ENCODE peak calls at places on chromosome 4, in four cellular contexts. One of them, this sample, is unnamed. For H3K27me3, the result is how much of the 10 kb centered on the place peaks cover.

GRCh38 chr4:41550308-41550707 is 12.4 kb downstream of the LIMCH1 start:
- DNase-seq in left ventricle myocardium inferior: no peak
- DNase-seq in upper lobe of left lung: no peak
- DNase-seq in suprapubic skin: no peak
- DNase-seq in this sample: no peak

GRCh38 chr4:100061835-100062234 is 111.8 kb upstream of the H2AZ1 start:
- DNase-seq in upper lobe of left lung: no peak
- DNase-seq in left ventricle myocardium inferior: no peak
- DNase-seq in suprapubic skin: no peak
- DNase-seq in this sample: no peak

GRCh38 chr4:169677150-169677732 is 56.9 kb downstream of the CLCN3 start:
- DNase-seq in left ventricle myocardium inferior: no peak
- DNase-seq in upper lobe of left lung: no peak
- DNase-seq in suprapubic skin: no peak
- DNase-seq in this sample: no peak

GRCh38 chr4:141389649-141390048 is 169.0 kb downstream of the ZNF330 start:
- DNase-seq in upper lobe of left lung: no peak
- DNase-seq in suprapubic skin: no peak
- DNase-seq in left ventricle myocardium inferior: no peak
- DNase-seq in this sample: no peak

GRCh38 chr4:137621056-137621455 is 88.8 kb upstream of the PCDH18 start:
- DNase-seq in left ventricle myocardium inferior: no peak
- DNase-seq in upper lobe of left lung: no peak
- DNase-seq in suprapubic skin: no peak
- DNase-seq in this sample: no peak

GRCh38 chr4:41361831-41362646 is 105.3 kb downstream of the UCHL1 start:
- DNase-seq in upper lobe of left lung: no peak
- DNase-seq in suprapubic skin: no peak
- DNase-seq in left ventricle myocardium inferior: no peak
- DNase-seq in this sample: no peak

GRCh38 chr4:182569561-182569960 is 326.4 kb downstream of the TENM3 start:
- DNase-seq in left ventricle myocardium inferior: no peak
- DNase-seq in upper lobe of left lung: no peak
- DNase-seq in suprapubic skin: no peak
- DNase-seq in this sample: no peak

GRCh38 chr4:186693894-186694293 is 29.8 kb downstream of the FAT1 start:
- DNase-seq in upper lobe of left lung: no peak
- DNase-seq in left ventricle myocardium inferior: no peak
- DNase-seq in suprapubic skin: no peak
- DNase-seq in this sample: no peak

GRCh38 chr4:160947653-160948052 is 1216.1 kb downstream of the FSTL5 start:
- DNase-seq in left ventricle myocardium inferior: no peak
- DNase-seq in suprapubic skin: no peak
- DNase-seq in upper lobe of left lung: no peak
- DNase-seq in this sample: no peak

GRCh38 chr4:182828678-182829025 is 88.5 kb downstream of the DCTD start:
- DNase-seq in left ventricle myocardium inferior: no peak
- DNase-seq in suprapubic skin: no peak
- DNase-seq in upper lobe of left lung: peak
- DNase-seq in this sample: no peak

GRCh38 chr4:55103224-55103623 is 22.2 kb downstream of the KDR start:
- DNase-seq in suprapubic skin: no peak
- DNase-seq in upper lobe of left lung: no peak
- DNase-seq in left ventricle myocardium inferior: no peak
- DNase-seq in this sample: no peak

GRCh38 chr4:174222266-174222872 is 61.1 kb downstream of the FBXO8 start:
- DNase-seq in left ventricle myocardium inferior: no peak
- DNase-seq in suprapubic skin: no peak
- DNase-seq in upper lobe of left lung: no peak
- DNase-seq in this sample: no peak

GRCh38 chr4:6035786-6036185 is 17.6 kb upstream of the C4orf50 start:
- DNase-seq in left ventricle myocardium inferior: no peak
- DNase-seq in suprapubic skin: no peak
- DNase-seq in upper lobe of left lung: no peak
- DNase-seq in this sample: no peak

GRCh38 chr4:116183241-116183640 is 902.1 kb downstream of the TRAM1L1 start:
- DNase-seq in upper lobe of left lung: no peak
- DNase-seq in suprapubic skin: no peak
- DNase-seq in left ventricle myocardium inferior: no peak
- DNase-seq in this sample: no peak

GRCh38 chr4:28015996-28016395 is 1155.4 kb downstream of the STIM2 start:
- DNase-seq in upper lobe of left lung: no peak
- DNase-seq in suprapubic skin: no peak
- DNase-seq in left ventricle myocardium inferior: no peak
- DNase-seq in this sample: no peak

GRCh38 chr4:81664079-81664478 is 192.4 kb upstream of the RASGEF1B start:
- DNase-seq in suprapubic skin: no peak
- DNase-seq in upper lobe of left lung: no peak
- DNase-seq in left ventricle myocardium inferior: no peak
- DNase-seq in this sample: no peak

GRCh38 chr4:184699941-184700340 is 34.0 kb downstream of the CENPU start:
- DNase-seq in upper lobe of left lung: no peak
- DNase-seq in left ventricle myocardium inferior: no peak
- DNase-seq in suprapubic skin: no peak
- DNase-seq in this sample: no peak

GRCh38 chr4:124121511-124121934 is 591.0 kb downstream of the ANKRD50 start:
- DNase-seq in left ventricle myocardium inferior: no peak
- DNase-seq in suprapubic skin: no peak
- DNase-seq in upper lobe of left lung: no peak
- DNase-seq in this sample: no peak

GRCh38 chr4:128323401-128323800 is 35.8 kb upstream of the PGRMC2 start:
- DNase-seq in suprapubic skin: no peak
- DNase-seq in upper lobe of left lung: no peak
- DNase-seq in left ventricle myocardium inferior: no peak
- DNase-seq in this sample: no peak

GRCh38 chr4:114286275-114286674 is 306.8 kb upstream of the ARSJ start:
- DNase-seq in left ventricle myocardium inferior: no peak
- DNase-seq in suprapubic skin: no peak
- DNase-seq in upper lobe of left lung: no peak
- DNase-seq in this sample: no peak

GRCh38 chr4:91519155-91519554 is 784.6 kb upstream of the GRID2 start:
- DNase-seq in upper lobe of left lung: no peak
- DNase-seq in suprapubic skin: no peak
- DNase-seq in left ventricle myocardium inferior: no peak
- DNase-seq in this sample: no peak

GRCh38 chr4:87220094-87220831 is at the start of gene KLHL8:
- DNase-seq in suprapubic skin: peak
- DNase-seq in upper lobe of left lung: peak
- DNase-seq in left ventricle myocardium inferior: peak
- DNase-seq in this sample: peak

GRCh38 chr4:47598320-47598719 is 113.2 kb downstream of the ATP10D start:
- DNase-seq in upper lobe of left lung: no peak
- DNase-seq in suprapubic skin: no peak
- DNase-seq in left ventricle myocardium inferior: no peak
- DNase-seq in this sample: no peak

GRCh38 chr4:48300004-48300403 is 30.4 kb upstream of the TEC start:
- DNase-seq in upper lobe of left lung: no peak
- DNase-seq in left ventricle myocardium inferior: no peak
- DNase-seq in suprapubic skin: no peak
- DNase-seq in this sample: no peak

GRCh38 chr4:81084624-81085023 is 54.1 kb downstream of the BMP3 start:
- DNase-seq in left ventricle myocardium inferior: no peak
- DNase-seq in upper lobe of left lung: no peak
- DNase-seq in suprapubic skin: no peak
- DNase-seq in this sample: no peak

GRCh38 chr4:141391771-141392170 is 171.1 kb downstream of the ZNF330 start:
- DNase-seq in upper lobe of left lung: no peak
- DNase-seq in left ventricle myocardium inferior: no peak
- DNase-seq in suprapubic skin: no peak
- DNase-seq in this sample: no peak

GRCh38 chr4:1869530-1870327 is 1.5 kb upstream of the NSD2 start:
- DNase-seq in suprapubic skin: peak
- DNase-seq in upper lobe of left lung: peak
- DNase-seq in left ventricle myocardium inferior: no peak
- DNase-seq in this sample: no peak

GRCh38 chr4:92299152-92299551 is 4.6 kb upstream of the GRID2 start:
- DNase-seq in upper lobe of left lung: no peak
- DNase-seq in left ventricle myocardium inferior: no peak
- DNase-seq in suprapubic skin: no peak
- DNase-seq in this sample: no peak

GRCh38 chr4:112411781-112412281 is 104.1 kb downstream of the NEUROG2 start:
- DNase-seq in upper lobe of left lung: no peak
- DNase-seq in suprapubic skin: no peak
- DNase-seq in left ventricle myocardium inferior: no peak
- DNase-seq in this sample: peak

GRCh38 chr4:52852696-52853095 is 9.4 kb upstream of the RASL11B start:
- DNase-seq in suprapubic skin: no peak
- DNase-seq in upper lobe of left lung: no peak
- DNase-seq in left ventricle myocardium inferior: no peak
- DNase-seq in this sample: no peak

GRCh38 chr4:145716200-145716599 is 36.3 kb downstream of the C4orf51 start:
- DNase-seq in left ventricle myocardium inferior: no peak
- DNase-seq in suprapubic skin: no peak
- DNase-seq in upper lobe of left lung: no peak
- DNase-seq in this sample: no peak

GRCh38 chr4:79182209-79182608 is 143.7 kb downstream of the NAA11 start:
- DNase-seq in left ventricle myocardium inferior: no peak
- DNase-seq in suprapubic skin: no peak
- DNase-seq in upper lobe of left lung: no peak
- DNase-seq in this sample: no peak

GRCh38 chr4:182756161-182756690 is 161.0 kb downstream of the DCTD start:
- DNase-seq in upper lobe of left lung: no peak
- DNase-seq in left ventricle myocardium inferior: no peak
- DNase-seq in suprapubic skin: no peak
- DNase-seq in this sample: no peak

GRCh38 chr4:6498511-6499240 is 26.3 kb upstream of the PPP2R2C start:
- DNase-seq in left ventricle myocardium inferior: no peak
- DNase-seq in upper lobe of left lung: no peak
- DNase-seq in suprapubic skin: no peak
- DNase-seq in this sample: no peak

GRCh38 chr4:102452854-102453253 is 48.3 kb upstream of the NFKB1 start:
- DNase-seq in upper lobe of left lung: no peak
- DNase-seq in left ventricle myocardium inferior: no peak
- DNase-seq in suprapubic skin: no peak
- DNase-seq in this sample: no peak

GRCh38 chr4:110622841-110623709 is at the start of gene PITX2:
- DNase-seq in upper lobe of left lung: peak
- DNase-seq in suprapubic skin: peak
- DNase-seq in left ventricle myocardium inferior: peak
- DNase-seq in this sample: peak

DNA sequence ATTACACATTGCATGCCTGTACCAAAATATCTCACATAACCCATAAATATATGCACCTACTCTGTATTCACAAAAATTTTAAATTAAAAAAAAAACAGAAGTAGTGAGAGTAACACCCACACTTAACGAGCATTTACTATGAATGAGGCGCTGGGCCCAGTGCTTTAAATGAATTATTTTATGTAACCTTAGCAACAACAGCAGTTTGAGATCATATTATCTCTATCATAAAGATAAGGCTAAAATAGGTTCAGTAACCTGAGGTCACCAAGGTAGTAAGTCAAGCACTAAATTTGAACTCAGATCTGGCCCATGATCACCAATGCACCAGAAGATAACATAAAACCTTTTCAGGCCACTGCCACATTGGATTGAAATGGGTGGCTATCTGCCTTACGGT is 5.3 kb upstream of the PROM1 start:
- DNase-seq in left ventricle myocardium inferior: no peak
- DNase-seq in upper lobe of left lung: no peak
- DNase-seq in suprapubic skin: no peak
- DNase-seq in this sample: no peak
- H3K27me3 ChIP-seq in left ventricle myocardium inferior: under half
- H3K27me3 ChIP-seq in upper lobe of left lung: under half
- H3K27me3 ChIP-seq in suprapubic skin: under half
- H3K27me3 ChIP-seq in this sample: under half

GRCh38 chr4:8590546-8590880 is 2.1 kb upstream of the CPZ start:
- DNase-seq in upper lobe of left lung: no peak
- DNase-seq in suprapubic skin: no peak
- DNase-seq in left ventricle myocardium inferior: no peak
- DNase-seq in this sample: no peak

GRCh38 chr4:8591114-8591513 is 1.5 kb upstream of the CPZ start:
- DNase-seq in left ventricle myocardium inferior: no peak
- DNase-seq in suprapubic skin: no peak
- DNase-seq in upper lobe of left lung: no peak
- DNase-seq in this sample: no peak

GRCh38 chr4:8592366-8593267 is at the start of gene CPZ:
- DNase-seq in suprapubic skin: no peak
- DNase-seq in left ventricle myocardium inferior: no peak
- DNase-seq in upper lobe of left lung: no peak
- DNase-seq in this sample: no peak

GRCh38 chr4:8593268-8594096 is 917 bp downstream of the CPZ start:
- DNase-seq in upper lobe of left lung: no peak
- DNase-seq in suprapubic skin: no peak
- DNase-seq in left ventricle myocardium inferior: no peak
- DNase-seq in this sample: no peak

GRCh38 chr4:8591626-8592365 is 769 bp upstream of the CPZ start:
- DNase-seq in upper lobe of left lung: no peak
- DNase-seq in left ventricle myocardium inferior: peak
- DNase-seq in suprapubic skin: no peak
- DNase-seq in this sample: no peak
- H3K27me3 ChIP-seq in upper lobe of left lung: under half
- H3K27me3 ChIP-seq in left ventricle myocardium inferior: half or more
- H3K27me3 ChIP-seq in suprapubic skin: half or more
- H3K27me3 ChIP-seq in this sample: under half

GRCh38 chr4:57148831-57149230 is 38.6 kb upstream of the IGFBP7 start:
- DNase-seq in suprapubic skin: no peak
- DNase-seq in left ventricle myocardium inferior: no peak
- DNase-seq in upper lobe of left lung: no peak
- DNase-seq in this sample: no peak

GRCh38 chr4:57148177-57148576 is 38.0 kb upstream of the IGFBP7 start:
- DNase-seq in left ventricle myocardium inferior: no peak
- DNase-seq in upper lobe of left lung: no peak
- DNase-seq in suprapubic skin: no peak
- DNase-seq in this sample: no peak

GRCh38 chr4:57151481-57151880 is 41.3 kb upstream of the IGFBP7 start:
- DNase-seq in upper lobe of left lung: no peak
- DNase-seq in suprapubic skin: no peak
- DNase-seq in left ventricle myocardium inferior: no peak
- DNase-seq in this sample: no peak

GRCh38 chr4:57147335-57148060 is 37.3 kb upstream of the IGFBP7 start:
- DNase-seq in left ventricle myocardium inferior: no peak
- DNase-seq in upper lobe of left lung: no peak
- DNase-seq in suprapubic skin: no peak
- DNase-seq in this sample: no peak

GRCh38 chr4:57149833-57150232 is 39.6 kb upstream of the IGFBP7 start:
- DNase-seq in suprapubic skin: no peak
- DNase-seq in left ventricle myocardium inferior: no peak
- DNase-seq in upper lobe of left lung: no peak
- DNase-seq in this sample: no peak
- H3K27me3 ChIP-seq in suprapubic skin: under half
- H3K27me3 ChIP-seq in left ventricle myocardium inferior: under half
- H3K27me3 ChIP-seq in upper lobe of left lung: under half
- H3K27me3 ChIP-seq in this sample: under half

GRCh38 chr4:82786004-82786400 is 12.6 kb downstream of the SCD5 start:
- DNase-seq in left ventricle myocardium inferior: no peak
- DNase-seq in suprapubic skin: no peak
- DNase-seq in upper lobe of left lung: no peak
- DNase-seq in this sample: no peak

GRCh38 chr4:82784615-82785247 is 13.9 kb downstream of the SCD5 start:
- DNase-seq in suprapubic skin: no peak
- DNase-seq in left ventricle myocardium inferior: no peak
- DNase-seq in upper lobe of left lung: no peak
- DNase-seq in this sample: no peak

GRCh38 chr4:82787342-82787741 is 11.3 kb downstream of the SCD5 start:
- DNase-seq in left ventricle myocardium inferior: no peak
- DNase-seq in suprapubic skin: no peak
- DNase-seq in upper lobe of left lung: no peak
- DNase-seq in this sample: no peak

GRCh38 chr4:82786794-82787193 is 11.8 kb downstream of the SCD5 start:
- DNase-seq in left ventricle myocardium inferior: no peak
- DNase-seq in upper lobe of left lung: no peak
- DNase-seq in suprapubic skin: no peak
- DNase-seq in this sample: no peak

GRCh38 chr4:82785248-82786003 is 13.2 kb downstream of the SCD5 start:
- DNase-seq in left ventricle myocardium inferior: no peak
- DNase-seq in suprapubic skin: no peak
- DNase-seq in upper lobe of left lung: no peak
- DNase-seq in this sample: no peak
- H3K27me3 ChIP-seq in left ventricle myocardium inferior: under half
- H3K27me3 ChIP-seq in suprapubic skin: under half
- H3K27me3 ChIP-seq in upper lobe of left lung: under half
- H3K27me3 ChIP-seq in this sample: under half

This sample was measured in heart right ventricle.